ENCODE peak calls at places on chromosomes 5 and 9, in four cellular contexts. A is cardiac muscle cell, W is heart right ventricle, Q is astrocyte. P is an unnamed sample.

GRCh38 chr9:115739096-115739875 is 414.3 kb upstream of the PAPPA start:
- DNase-seq in Q (no peak), W (no peak), A (no peak), P (no peak)

GRCh38 chr5:135395451-135395850 is 3.6 kb downstream of the MACROH2A1 start:
- DNase-seq in Q (no peak), W (no peak), A (no peak), P (no peak)

GRCh38 chr5:172370237-172370640 is 84.1 kb downstream of the SH3PXD2B start:
- DNase-seq in A (no peak), W (no peak), Q (no peak), P (no peak)

GRCh38 chr5:14226992-14227391 is 83.8 kb downstream of the TRIO start:
- DNase-seq in Q (no peak), W (no peak), A (no peak), P (no peak)

GRCh38 chr9:76599970-76600369 is 141.0 kb downstream of the GCNT1 start:
- DNase-seq in A (no peak), W (no peak), Q (no peak), P (no peak)

GRCh38 chr9:27462434-27462833 is 61.7 kb upstream of the IFNK start:
- DNase-seq in A (no peak), W (no peak), Q (no peak), P (no peak)

GRCh38 chr9:78958887-78959286 is 612.9 kb upstream of the TLE4 start:
- DNase-seq in W (no peak), A (no peak), Q (no peak), P (no peak)

GRCh38 chr5:54656261-54656728 is 138.7 kb downstream of the SNX18 start:
- DNase-seq in A (no peak), W (peak; percentile 52), Q (peak; percentile 64), P (no peak)

GRCh38 chr5:144209421-144209820 is 38.7 kb downstream of the KCTD16 start:
- DNase-seq in W (no peak), A (no peak), Q (no peak), P (no peak)

GRCh38 chr9:36968574-36969215 is 65.4 kb downstream of the PAX5 start:
- DNase-seq in W (no peak), A (no peak), Q (no peak), P (no peak)

GRCh38 chr5:32586251-32586642 is 890 bp downstream of the SUB1 start:
- DNase-seq in Q (no peak), W (no peak), A (no peak), P (no peak)

GRCh38 chr9:34139477-34140146 is 13.1 kb upstream of the DCAF12 start:
- DNase-seq in W (peak; percentile 77), A (peak; percentile 28), Q (peak; percentile 88), P (no peak)

GRCh38 chr5:139637438-139638089 is 10.6 kb upstream of the CXXC5 start:
- DNase-seq in W (peak; percentile 88), A (peak; percentile 84), Q (peak; percentile 70), P (peak; percentile 85)

GRCh38 chr5:21792736-21793135 is 1060.4 kb downstream of the CDH12 start:
- DNase-seq in A (no peak), Q (no peak), W (no peak), P (no peak)

GRCh38 chr5:124591583-124591982 is 154.9 kb downstream of the ZNF608 start:
- DNase-seq in A (no peak), W (no peak), Q (no peak), P (no peak)

GRCh38 chr5:147321569-147321968 is 86.7 kb downstream of the STK32A start:
- DNase-seq in A (no peak), Q (no peak), W (no peak), P (no peak)

GRCh38 chr5:139743001-139743771 is 52.4 kb upstream of the PSD2 start:
- DNase-seq in Q (no peak), W (no peak), A (no peak), P (no peak)

GRCh38 chr9:106961623-106962022 is 98.7 kb downstream of the ZNF462 start:
- DNase-seq in Q (no peak), A (no peak), W (no peak), P (no peak)

GRCh38 chr9:106962615-106963363 is 99.8 kb downstream of the ZNF462 start:
- DNase-seq in Q (peak; percentile 61), W (peak; percentile 83), A (peak; percentile 6), P (no peak)

GRCh38 chr9:106960238-106960637 is 97.3 kb downstream of the ZNF462 start:
- DNase-seq in Q (no peak), A (no peak), W (no peak), P (no peak)

GRCh38 chr9:106963684-106964083 is 100.7 kb downstream of the ZNF462 start:
- DNase-seq in Q (no peak), W (no peak), A (no peak), P (no peak)

GRCh38 chr9:106962105-106962504 is 99.1 kb downstream of the ZNF462 start:
- DNase-seq in Q (peak; percentile 48), A (no peak), W (no peak), P (no peak)
- H3K27ac ChIP-seq in Q (peak overlapping the region; percentile 75), A (no peak overlapping the region), W (peak overlapping the region; percentile 64), P (peak overlapping the region; percentile 24)

DNA sequence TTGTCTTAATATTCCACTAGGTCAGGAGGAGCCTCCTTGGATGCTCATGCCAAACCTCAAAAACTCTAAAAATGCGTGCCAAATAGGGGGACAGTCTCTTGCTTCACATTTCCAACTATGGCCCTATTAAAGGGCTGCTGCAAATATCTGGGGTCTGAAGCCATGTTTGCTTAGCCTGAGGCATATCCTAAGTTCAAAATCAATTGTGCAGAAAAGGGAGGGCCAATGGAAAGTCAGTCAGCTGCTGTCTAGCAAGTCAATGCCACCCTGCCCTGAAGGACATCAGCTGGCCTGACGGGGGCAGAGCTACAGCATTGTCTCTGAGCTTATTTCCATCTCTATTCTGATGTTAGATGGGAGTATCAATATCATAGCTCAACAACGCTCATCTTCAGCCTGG is 93.6 kb downstream of the SH3TC2 start:
- DNase-seq in A (no peak), W (no peak), Q (no peak), P (no peak)
- H3K4me1 ChIP-seq in A (peaks cover 8% of the 10 kb centered on the region), W (peaks cover 21% of the 10 kb centered on the region), Q (peaks cover 34% of the 10 kb centered on the region), P (peaks cover 21% of the 10 kb centered on the region)

GRCh38 chr9:19246891-19247290 is 16.4 kb downstream of the DENND4C start:
- DNase-seq in Q (no peak), W (no peak), A (no peak), P (no peak)
- H3K27ac ChIP-seq in Q (no peak overlapping the region), W (no peak overlapping the region), A (peak overlapping the region; percentile 42), P (no peak overlapping the region)

GRCh38 chr9:136330406-136330990 is 3.2 kb downstream of the GPSM1 start:
- DNase-seq in W (no peak), A (no peak), Q (no peak), P (peak; percentile 47)

GRCh38 chr9:136332482-136332983 is 5.2 kb downstream of the GPSM1 start:
- DNase-seq in A (no peak), Q (no peak), W (no peak), P (no peak)

GRCh38 chr9:136331556-136332481 is 4.5 kb downstream of the GPSM1 start:
- DNase-seq in A (no peak), W (no peak), Q (no peak), P (peak; percentile 71)

GRCh38 chr9:136329636-136330405 is 2.5 kb downstream of the GPSM1 start:
- DNase-seq in A (no peak), W (no peak), Q (no peak), P (peak; percentile 53)

GRCh38 chr9:136331030-136331429 is 3.7 kb downstream of the GPSM1 start:
- DNase-seq in Q (no peak), W (no peak), A (no peak), P (peak; percentile 54)
- H3K4me1 ChIP-seq in Q (peaks cover 35% of the 10 kb centered on the region), W (peaks cover 27% of the 10 kb centered on the region), A (peaks cover 30% of the 10 kb centered on the region), P (peaks cover 18% of the 10 kb centered on the region)

DNA sequence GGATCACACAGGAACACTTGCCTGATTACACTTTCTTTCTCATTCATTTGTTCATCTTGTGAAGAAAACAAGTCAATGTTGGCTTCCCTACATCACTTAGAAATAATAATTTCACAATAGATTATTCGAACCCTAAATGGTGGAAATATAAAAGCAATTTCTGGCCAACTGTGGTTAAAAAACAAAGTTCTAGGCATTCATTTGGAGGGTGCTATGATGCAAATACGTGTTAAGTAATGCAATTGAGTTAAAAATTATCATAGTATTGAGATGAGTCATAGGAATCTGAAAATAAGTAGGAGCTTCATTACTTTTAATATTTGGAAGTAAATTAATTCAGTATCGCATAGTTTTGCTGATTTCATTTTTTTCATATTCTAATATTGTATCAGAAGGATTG is 647.8 kb upstream of the WWC1 start:
- DNase-seq in Q (peak; percentile 57), A (no peak), W (no peak), P (no peak)
- H3K27ac ChIP-seq in Q (peak overlapping the region; percentile 93), A (no peak overlapping the region), W (no peak overlapping the region), P (no peak overlapping the region)

GRCh38 chr5:160266752-160267345 is 37.5 kb downstream of the FABP6 start:
- DNase-seq in A (peak; percentile 56), Q (no peak), W (no peak), P (no peak)
- H3K4me1 ChIP-seq in A (peaks cover 46% of the 10 kb centered on the region), Q (peaks cover 6% of the 10 kb centered on the region), W (peaks cover 50% of the 10 kb centered on the region), P (peaks cover 51% of the 10 kb centered on the region)